ENCODE peak calls at places on chromosome 2, in nine cellular contexts. C is astrocyte, F is H1, B is neural progenitor cell, A is HepG2, N is GM23248, O is DND-41, D is fibroblast of lung, T is neuronal stem cell. Y is an unnamed sample.

GRCh38 chr2:64401501-64401880 is 52.5 kb upstream of the LGALSL start:
- DNase-seq in N (no peak), D (no peak), T (no peak), C (no peak), F (no peak), B (no peak), O (no peak), A (no peak), Y (no peak)

GRCh38 chr2:109615637-109616144 is 1.5 kb downstream of the SOWAHC start:
- DNase-seq in D (no peak), N (no peak), A (peak; percentile 73), C (no peak), B (peak; percentile 37), O (no peak), F (peak; percentile 65), T (no peak), Y (peak; percentile 76)

GRCh38 chr2:209413615-209414014 is 10.2 kb upstream of the MAP2 start:
- DNase-seq in F (no peak), D (no peak), N (no peak), C (no peak), T (no peak), B (no peak), A (no peak), O (no peak), Y (no peak)

GRCh38 chr2:7962191-7962590 is 719.7 kb upstream of the ID2 start:
- DNase-seq in T (no peak), D (no peak), O (no peak), F (no peak), N (no peak), C (no peak), B (no peak), A (no peak), Y (no peak)

GRCh38 chr2:134173338-134174016 is 80.4 kb upstream of the MGAT5 start:
- DNase-seq in B (no peak), T (no peak), C (no peak), A (no peak), O (no peak), D (no peak), N (no peak), F (no peak), Y (no peak)

GRCh38 chr2:194842871-194843270 is 814.2 kb upstream of the SLC39A10 start:
- DNase-seq in O (no peak), A (no peak), C (no peak), T (no peak), F (no peak), N (no peak), D (no peak), B (peak; percentile 21), Y (peak; percentile 46)

GRCh38 chr2:210158236-210158635 is 13.0 kb downstream of the KANSL1L start:
- DNase-seq in A (no peak), N (no peak), O (no peak), F (no peak), C (no peak), B (no peak), T (no peak), D (no peak), Y (no peak)

GRCh38 chr2:46963961-46964673 is 48.5 kb upstream of the MCFD2 start:
- DNase-seq in N (peak; percentile 57), C (peak; percentile 51), D (peak; percentile 25), A (peak; percentile 39), B (no peak), O (no peak), F (no peak), T (no peak), Y (no peak)

GRCh38 chr2:28280576-28280975 is 112.1 kb upstream of the FOSL2 start:
- DNase-seq in F (no peak), O (no peak), D (no peak), N (no peak), B (no peak), C (no peak), T (no peak), A (no peak), Y (no peak)

GRCh38 chr2:28274911-28275685 is 117.6 kb upstream of the FOSL2 start:
- DNase-seq in N (peak; percentile 88), O (no peak), C (peak; percentile 96), T (no peak), A (no peak), D (peak; percentile 77), B (peak; percentile 23), F (no peak), Y (no peak)

GRCh38 chr2:28276076-28276618 is 116.5 kb upstream of the FOSL2 start:
- DNase-seq in T (no peak), C (peak; percentile 99), D (peak; percentile 98), N (peak; percentile 98), A (no peak), O (no peak), F (no peak), B (no peak), Y (no peak)

GRCh38 chr2:28276807-28277206 is 115.9 kb upstream of the FOSL2 start:
- DNase-seq in N (peak; percentile 34), A (no peak), D (no peak), C (peak; percentile 61), T (no peak), B (no peak), F (no peak), O (no peak), Y (no peak)

GRCh38 chr2:28277466-28277865 is 115.2 kb upstream of the FOSL2 start:
- DNase-seq in T (no peak), O (no peak), B (no peak), N (no peak), F (no peak), C (no peak), A (no peak), D (no peak), Y (no peak)
- H3K27ac ChIP-seq in T (no peak overlapping the region), O (no peak overlapping the region), B (no peak overlapping the region), N (peak overlapping the region; percentile 74), F (no peak overlapping the region), C (peak overlapping the region; percentile 97), A (no peak overlapping the region), D (no peak overlapping the region), Y (no peak overlapping the region)

GRCh38 chr2:2686228-2686627 is 355.2 kb upstream of the MYT1L start:
- DNase-seq in O (peak; percentile 25), C (no peak), T (no peak), N (no peak), A (no peak), B (no peak), D (no peak), F (no peak), Y (no peak)

GRCh38 chr2:2683581-2683980 is 352.5 kb upstream of the MYT1L start:
- DNase-seq in O (no peak), B (no peak), C (no peak), D (no peak), N (no peak), F (no peak), A (no peak), T (no peak), Y (no peak)

GRCh38 chr2:2682700-2683342 is 351.7 kb upstream of the MYT1L start:
- DNase-seq in T (no peak), F (no peak), N (no peak), A (no peak), O (no peak), C (no peak), B (no peak), D (no peak), Y (no peak)

GRCh38 chr2:2681085-2681484 is 350.0 kb upstream of the MYT1L start:
- DNase-seq in A (no peak), D (no peak), F (no peak), C (no peak), O (no peak), T (no peak), N (no peak), B (no peak), Y (no peak)

DNA sequence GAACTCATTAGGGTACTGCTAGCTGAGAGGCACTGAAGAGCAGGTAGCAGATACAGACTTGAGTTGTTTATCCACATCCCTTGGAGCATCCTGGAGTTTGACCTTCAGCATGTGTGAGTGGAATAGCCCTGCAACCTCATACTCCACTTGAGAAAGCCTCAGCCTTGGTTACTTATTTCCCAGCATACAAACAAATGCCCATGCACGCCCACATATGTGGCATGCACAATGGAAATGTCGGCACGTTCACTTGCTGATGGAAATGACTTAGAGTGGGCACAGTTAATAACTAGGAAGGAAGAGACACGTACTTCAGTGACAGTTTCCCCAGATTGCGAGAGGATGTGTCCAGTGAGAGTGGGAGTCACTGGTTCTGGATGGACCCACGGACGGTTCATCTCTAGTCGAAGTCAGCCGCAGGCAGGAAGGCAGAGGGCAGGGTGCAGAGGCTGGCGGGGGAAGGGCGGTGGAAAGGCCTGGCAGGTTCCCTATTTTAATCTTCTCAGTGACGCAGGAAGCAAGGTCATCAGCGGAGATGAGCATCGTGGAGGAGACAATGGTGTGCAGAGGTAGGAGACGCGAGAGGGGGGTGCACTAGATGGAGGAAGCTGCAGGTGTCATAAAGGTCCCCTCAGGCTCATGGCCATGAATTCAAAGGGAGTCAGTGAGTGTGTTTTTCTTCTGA is 350.7 kb upstream of the MYT1L start:
- DNase-seq in O (no peak), N (no peak), F (no peak), D (no peak), C (no peak), B (no peak), A (no peak), T (no peak), Y (no peak)
- H3K9ac ChIP-seq in O (no peak overlapping the region), N (no peak overlapping the region), F (no peak overlapping the region), D (no peak overlapping the region), C (no peak overlapping the region), B (no peak overlapping the region), A (no peak overlapping the region), T (no peak overlapping the region), Y (no peak overlapping the region)

GRCh38 chr2:197804758-197805597 is 585 bp downstream of the PLCL1 start:
- DNase-seq in D (peak; percentile 14), F (peak; percentile 51), A (no peak), O (peak; percentile 34), T (peak; percentile 32), C (no peak), B (peak; percentile 52), N (peak; percentile 64), Y (peak; percentile 88)

GRCh38 chr2:197800091-197800490 is 4.3 kb upstream of the PLCL1 start:
- DNase-seq in D (no peak), B (no peak), N (no peak), A (no peak), F (no peak), C (no peak), T (no peak), O (no peak), Y (no peak)

GRCh38 chr2:197804049-197804757 is at the start of gene PLCL1:
- DNase-seq in O (peak; percentile 96), A (peak; percentile 89), T (peak; percentile 89), D (peak; percentile 91), F (peak; percentile 92), C (peak; percentile 85), B (peak; percentile 97), N (peak; percentile 96), Y (peak; percentile 97)

GRCh38 chr2:197805598-197806316 is 1.4 kb downstream of the PLCL1 start:
- DNase-seq in O (no peak), F (no peak), N (peak; percentile 7), T (no peak), A (no peak), B (no peak), D (no peak), C (no peak), Y (no peak)

DNA sequence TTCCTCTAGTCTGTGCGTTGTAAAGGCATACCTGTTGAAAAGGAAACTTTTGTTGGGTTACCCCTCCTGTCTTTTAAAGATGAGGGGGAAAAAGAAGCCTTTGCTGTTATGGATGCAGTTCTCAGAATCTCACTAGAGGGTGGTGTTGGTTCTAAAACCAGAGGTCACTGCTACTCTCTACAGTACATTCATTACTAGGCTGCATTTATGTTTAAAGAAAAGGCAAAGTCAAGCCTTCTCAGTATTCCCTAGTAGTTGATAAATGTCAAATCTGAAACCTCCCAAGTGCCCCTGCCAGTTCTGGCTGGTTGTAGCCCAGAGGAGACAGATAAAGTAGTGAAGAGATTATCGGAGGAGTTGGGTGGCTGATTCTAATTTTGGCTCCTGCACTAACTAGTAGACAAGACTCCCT is 1.4 kb upstream of the PLCL1 start:
- DNase-seq in O (peak; percentile 38), D (peak; percentile 76), A (peak; percentile 51), T (no peak), C (peak; percentile 19), B (peak; percentile 58), N (peak; percentile 75), F (no peak), Y (no peak)
- H3K4me3 ChIP-seq in O (no peak overlapping the region), D (no peak overlapping the region), A (no peak overlapping the region), T (no peak overlapping the region), C (no peak overlapping the region), B (no peak overlapping the region), N (no peak overlapping the region), F (no peak overlapping the region), Y (no peak overlapping the region)

GRCh38 chr2:161905389-161906046 is 168.5 kb downstream of the DPP4 start:
- DNase-seq in D (no peak), B (no peak), A (peak; percentile 11), T (no peak), N (no peak), O (no peak), F (no peak), C (peak; percentile 65), Y (no peak)
- H3K27ac ChIP-seq in D (no peak overlapping the region), B (no peak overlapping the region), A (no peak overlapping the region), T (no peak overlapping the region), N (no peak overlapping the region), O (no peak overlapping the region), F (no peak overlapping the region), C (no peak overlapping the region), Y (no peak overlapping the region)

Y was measured in kidney.